ENCODE peak calls at places on chromosomes 5 and 9, in six cellular contexts. One of them, this sample, is unnamed.

GRCh38 chr5:4050203-4050602 is 454.6 kb downstream of the IRX1 start:
- DNase-seq in activated naive CD8-positive, alpha-beta T cell treated with anti-CD3 and anti-CD28 coated beads for 36 hours: no peak
- DNase-seq in A549: no peak
- DNase-seq in EL: no peak
- DNase-seq in iPS-NIHi11: no peak
- DNase-seq in SHP77: no peak
- DNase-seq in this sample: no peak

GRCh38 chr9:121604242-121604641 is 47.2 kb upstream of the DAB2IP start:
- DNase-seq in activated naive CD8-positive, alpha-beta T cell treated with anti-CD3 and anti-CD28 coated beads for 36 hours: no peak
- DNase-seq in A549: no peak
- DNase-seq in EL: peak; percentile 18
- DNase-seq in iPS-NIHi11: peak; percentile 29
- DNase-seq in SHP77: no peak
- DNase-seq in this sample: no peak

GRCh38 chr5:149549461-149550266 is 1.6 kb downstream of the CSNK1A1 start:
- DNase-seq in activated naive CD8-positive, alpha-beta T cell treated with anti-CD3 and anti-CD28 coated beads for 36 hours: peak; percentile 32
- DNase-seq in A549: peak; percentile 55
- DNase-seq in EL: peak; percentile 59
- DNase-seq in iPS-NIHi11: peak; percentile 21
- DNase-seq in SHP77: peak; percentile 53
- DNase-seq in this sample: peak; percentile 54

GRCh38 chr5:180807654-180808414 is 5.2 kb upstream of the MGAT1 start:
- DNase-seq in activated naive CD8-positive, alpha-beta T cell treated with anti-CD3 and anti-CD28 coated beads for 36 hours: no peak
- DNase-seq in A549: no peak
- DNase-seq in EL: no peak
- DNase-seq in iPS-NIHi11: no peak
- DNase-seq in SHP77: no peak
- DNase-seq in this sample: peak; percentile 47

GRCh38 chr5:93926831-93927600 is 185.6 kb upstream of the POU5F2 start:
- DNase-seq in activated naive CD8-positive, alpha-beta T cell treated with anti-CD3 and anti-CD28 coated beads for 36 hours: no peak
- DNase-seq in A549: no peak
- DNase-seq in EL: peak; percentile 25
- DNase-seq in iPS-NIHi11: peak; percentile 10
- DNase-seq in SHP77: no peak
- DNase-seq in this sample: peak; percentile 19

GRCh38 chr5:14110680-14111079 is 32.5 kb upstream of the TRIO start:
- DNase-seq in activated naive CD8-positive, alpha-beta T cell treated with anti-CD3 and anti-CD28 coated beads for 36 hours: no peak
- DNase-seq in A549: peak; percentile 23
- DNase-seq in EL: peak; percentile 89
- DNase-seq in iPS-NIHi11: no peak
- DNase-seq in SHP77: no peak
- DNase-seq in this sample: peak; percentile 70

GRCh38 chr5:146290318-146290717 is 48.3 kb upstream of the POU4F3 start:
- DNase-seq in activated naive CD8-positive, alpha-beta T cell treated with anti-CD3 and anti-CD28 coated beads for 36 hours: no peak
- DNase-seq in A549: peak; percentile 5
- DNase-seq in EL: no peak
- DNase-seq in iPS-NIHi11: no peak
- DNase-seq in SHP77: no peak
- DNase-seq in this sample: peak; percentile 24

GRCh38 chr9:91847576-91847975 is 102.5 kb downstream of the ROR2 start:
- DNase-seq in activated naive CD8-positive, alpha-beta T cell treated with anti-CD3 and anti-CD28 coated beads for 36 hours: no peak
- DNase-seq in A549: no peak
- DNase-seq in EL: peak; percentile 22
- DNase-seq in iPS-NIHi11: no peak
- DNase-seq in SHP77: no peak
- DNase-seq in this sample: peak; percentile 71

GRCh38 chr9:83178717-83179116 is 115.8 kb upstream of the RASEF start:
- DNase-seq in activated naive CD8-positive, alpha-beta T cell treated with anti-CD3 and anti-CD28 coated beads for 36 hours: no peak
- DNase-seq in A549: no peak
- DNase-seq in EL: no peak
- DNase-seq in iPS-NIHi11: no peak
- DNase-seq in SHP77: no peak
- DNase-seq in this sample: no peak

GRCh38 chr9:136646827-136647711 is 15.6 kb upstream of the EGFL7 start:
- DNase-seq in activated naive CD8-positive, alpha-beta T cell treated with anti-CD3 and anti-CD28 coated beads for 36 hours: no peak
- DNase-seq in A549: no peak
- DNase-seq in EL: no peak
- DNase-seq in iPS-NIHi11: no peak
- DNase-seq in SHP77: no peak
- DNase-seq in this sample: no peak

GRCh38 chr9:32161209-32161608 is 223.2 kb upstream of the ACO1 start:
- DNase-seq in activated naive CD8-positive, alpha-beta T cell treated with anti-CD3 and anti-CD28 coated beads for 36 hours: no peak
- DNase-seq in A549: no peak
- DNase-seq in EL: no peak
- DNase-seq in iPS-NIHi11: no peak
- DNase-seq in SHP77: no peak
- DNase-seq in this sample: no peak

GRCh38 chr9:75483636-75484035 is 395.3 kb downstream of the OSTF1 start:
- DNase-seq in activated naive CD8-positive, alpha-beta T cell treated with anti-CD3 and anti-CD28 coated beads for 36 hours: no peak
- DNase-seq in A549: no peak
- DNase-seq in EL: no peak
- DNase-seq in iPS-NIHi11: no peak
- DNase-seq in SHP77: no peak
- DNase-seq in this sample: no peak

GRCh38 chr5:168288349-168289245 is 2.8 kb upstream of the WWC1 start:
- DNase-seq in activated naive CD8-positive, alpha-beta T cell treated with anti-CD3 and anti-CD28 coated beads for 36 hours: no peak
- DNase-seq in A549: peak; percentile 55
- DNase-seq in EL: no peak
- DNase-seq in iPS-NIHi11: peak; percentile 40
- DNase-seq in SHP77: no peak
- DNase-seq in this sample: no peak

GRCh38 chr5:103035701-103036100 is 84.2 kb downstream of the GIN1 start:
- DNase-seq in activated naive CD8-positive, alpha-beta T cell treated with anti-CD3 and anti-CD28 coated beads for 36 hours: no peak
- DNase-seq in A549: no peak
- DNase-seq in EL: no peak
- DNase-seq in iPS-NIHi11: no peak
- DNase-seq in SHP77: no peak
- DNase-seq in this sample: no peak

GRCh38 chr9:129685933-129686259 is 20.4 kb downstream of the PRRX2 start:
- DNase-seq in activated naive CD8-positive, alpha-beta T cell treated with anti-CD3 and anti-CD28 coated beads for 36 hours: no peak
- DNase-seq in A549: no peak
- DNase-seq in EL: no peak
- DNase-seq in iPS-NIHi11: no peak
- DNase-seq in SHP77: no peak
- DNase-seq in this sample: no peak

GRCh38 chr5:149747141-149747832 is 17.2 kb downstream of the PPARGC1B start:
- DNase-seq in activated naive CD8-positive, alpha-beta T cell treated with anti-CD3 and anti-CD28 coated beads for 36 hours: no peak
- DNase-seq in A549: peak; percentile 35
- DNase-seq in EL: no peak
- DNase-seq in iPS-NIHi11: peak; percentile 65
- DNase-seq in SHP77: no peak
- DNase-seq in this sample: no peak

GRCh38 chr5:16392718-16393117 is 72.9 kb downstream of the ZNF622 start:
- DNase-seq in activated naive CD8-positive, alpha-beta T cell treated with anti-CD3 and anti-CD28 coated beads for 36 hours: no peak
- DNase-seq in A549: no peak
- DNase-seq in EL: peak; percentile 20
- DNase-seq in iPS-NIHi11: no peak
- DNase-seq in SHP77: no peak
- DNase-seq in this sample: no peak

GRCh38 chr5:59540366-59540765 is 353.2 kb downstream of the PDE4D start:
- DNase-seq in activated naive CD8-positive, alpha-beta T cell treated with anti-CD3 and anti-CD28 coated beads for 36 hours: no peak
- DNase-seq in A549: no peak
- DNase-seq in EL: no peak
- DNase-seq in iPS-NIHi11: peak; percentile 18
- DNase-seq in SHP77: no peak
- DNase-seq in this sample: no peak

GRCh38 chr5:35857606-35858205 is 1.0 kb downstream of the IL7R start:
- DNase-seq in activated naive CD8-positive, alpha-beta T cell treated with anti-CD3 and anti-CD28 coated beads for 36 hours: no peak
- DNase-seq in A549: no peak
- DNase-seq in EL: peak; percentile 93
- DNase-seq in iPS-NIHi11: no peak
- DNase-seq in SHP77: no peak
- DNase-seq in this sample: peak; percentile 60

GRCh38 chr9:33198163-33198562 is 31.0 kb upstream of the B4GALT1 start:
- DNase-seq in activated naive CD8-positive, alpha-beta T cell treated with anti-CD3 and anti-CD28 coated beads for 36 hours: no peak
- DNase-seq in A549: no peak
- DNase-seq in EL: no peak
- DNase-seq in iPS-NIHi11: no peak
- DNase-seq in SHP77: no peak
- DNase-seq in this sample: no peak

GRCh38 chr9:121649476-121650219 is 1.8 kb upstream of the DAB2IP start:
- DNase-seq in activated naive CD8-positive, alpha-beta T cell treated with anti-CD3 and anti-CD28 coated beads for 36 hours: no peak
- DNase-seq in A549: no peak
- DNase-seq in EL: no peak
- DNase-seq in iPS-NIHi11: no peak
- DNase-seq in SHP77: no peak
- DNase-seq in this sample: no peak

GRCh38 chr9:84330246-84330645 is 10.3 kb downstream of the SLC28A3 start:
- DNase-seq in activated naive CD8-positive, alpha-beta T cell treated with anti-CD3 and anti-CD28 coated beads for 36 hours: no peak
- DNase-seq in A549: no peak
- DNase-seq in EL: no peak
- DNase-seq in iPS-NIHi11: no peak
- DNase-seq in SHP77: no peak
- DNase-seq in this sample: no peak

GRCh38 chr5:27308151-27308550 is 269.8 kb upstream of the CDH9 start:
- DNase-seq in activated naive CD8-positive, alpha-beta T cell treated with anti-CD3 and anti-CD28 coated beads for 36 hours: no peak
- DNase-seq in A549: no peak
- DNase-seq in EL: peak; percentile 12
- DNase-seq in iPS-NIHi11: no peak
- DNase-seq in SHP77: no peak
- DNase-seq in this sample: peak; percentile 39

GRCh38 chr9:120617637-120617979 is 37.6 kb upstream of the CDK5RAP2 start:
- DNase-seq in activated naive CD8-positive, alpha-beta T cell treated with anti-CD3 and anti-CD28 coated beads for 36 hours: no peak
- DNase-seq in A549: no peak
- DNase-seq in EL: peak; percentile 23
- DNase-seq in iPS-NIHi11: no peak
- DNase-seq in SHP77: no peak
- DNase-seq in this sample: no peak

GRCh38 chr9:98488578-98489312 is 220.0 kb downstream of the GABBR2 start:
- DNase-seq in activated naive CD8-positive, alpha-beta T cell treated with anti-CD3 and anti-CD28 coated beads for 36 hours: no peak
- DNase-seq in A549: peak; percentile 38
- DNase-seq in EL: peak; percentile 98
- DNase-seq in iPS-NIHi11: peak; percentile 33
- DNase-seq in SHP77: no peak
- DNase-seq in this sample: peak; percentile 95

GRCh38 chr5:160507181-160507811 is 85.6 kb downstream of the PTTG1 start:
- DNase-seq in activated naive CD8-positive, alpha-beta T cell treated with anti-CD3 and anti-CD28 coated beads for 36 hours: peak; percentile 12
- DNase-seq in A549: no peak
- DNase-seq in EL: peak; percentile 69
- DNase-seq in iPS-NIHi11: no peak
- DNase-seq in SHP77: no peak
- DNase-seq in this sample: peak; percentile 76

GRCh38 chr5:147055304-147055826 is 176.8 kb upstream of the PPP2R2B start:
- DNase-seq in activated naive CD8-positive, alpha-beta T cell treated with anti-CD3 and anti-CD28 coated beads for 36 hours: no peak
- DNase-seq in A549: no peak
- DNase-seq in EL: no peak
- DNase-seq in iPS-NIHi11: no peak
- DNase-seq in SHP77: no peak
- DNase-seq in this sample: no peak

GRCh38 chr9:137606005-137606601 is 617 bp downstream of the ARRDC1 start:
- DNase-seq in activated naive CD8-positive, alpha-beta T cell treated with anti-CD3 and anti-CD28 coated beads for 36 hours: peak; percentile 52
- DNase-seq in A549: no peak
- DNase-seq in EL: no peak
- DNase-seq in iPS-NIHi11: peak; percentile 54
- DNase-seq in SHP77: peak; percentile 37
- DNase-seq in this sample: no peak

GRCh38 chr5:68534131-68534940 is 318.8 kb downstream of the PIK3R1 start:
- DNase-seq in activated naive CD8-positive, alpha-beta T cell treated with anti-CD3 and anti-CD28 coated beads for 36 hours: no peak
- DNase-seq in A549: no peak
- DNase-seq in EL: peak; percentile 31
- DNase-seq in iPS-NIHi11: peak; percentile 21
- DNase-seq in SHP77: peak; percentile 12
- DNase-seq in this sample: peak; percentile 30

GRCh38 chr5:77560677-77561263 is 68.7 kb upstream of the WDR41 start:
- DNase-seq in activated naive CD8-positive, alpha-beta T cell treated with anti-CD3 and anti-CD28 coated beads for 36 hours: no peak
- DNase-seq in A549: peak; percentile 60
- DNase-seq in EL: peak; percentile 41
- DNase-seq in iPS-NIHi11: peak; percentile 59
- DNase-seq in SHP77: peak; percentile 39
- DNase-seq in this sample: peak; percentile 77

GRCh38 chr5:136062563-136063274 is 33.9 kb downstream of the TGFBI start:
- DNase-seq in activated naive CD8-positive, alpha-beta T cell treated with anti-CD3 and anti-CD28 coated beads for 36 hours: no peak
- DNase-seq in A549: peak; percentile 71
- DNase-seq in EL: peak; percentile 39
- DNase-seq in iPS-NIHi11: peak; percentile 55
- DNase-seq in SHP77: peak; percentile 56
- DNase-seq in this sample: peak; percentile 70

GRCh38 chr9:77523891-77524290 is 124.2 kb downstream of the GNA14 start:
- DNase-seq in activated naive CD8-positive, alpha-beta T cell treated with anti-CD3 and anti-CD28 coated beads for 36 hours: no peak
- DNase-seq in A549: peak; percentile 36
- DNase-seq in EL: no peak
- DNase-seq in iPS-NIHi11: no peak
- DNase-seq in SHP77: no peak
- DNase-seq in this sample: no peak

GRCh38 chr5:82068723-82069122 is 96.9 kb downstream of the ATG10 start:
- DNase-seq in activated naive CD8-positive, alpha-beta T cell treated with anti-CD3 and anti-CD28 coated beads for 36 hours: no peak
- DNase-seq in A549: no peak
- DNase-seq in EL: no peak
- DNase-seq in iPS-NIHi11: no peak
- DNase-seq in SHP77: no peak
- DNase-seq in this sample: peak; percentile 15

GRCh38 chr5:51389326-51389581 is 6.0 kb downstream of the ISL1 start:
- DNase-seq in activated naive CD8-positive, alpha-beta T cell treated with anti-CD3 and anti-CD28 coated beads for 36 hours: no peak
- DNase-seq in A549: no peak
- DNase-seq in EL: no peak
- DNase-seq in iPS-NIHi11: no peak
- DNase-seq in SHP77: no peak
- DNase-seq in this sample: no peak

GRCh38 chr9:111297061-111297824 is 32.8 kb downstream of the OR2K2 start:
- DNase-seq in activated naive CD8-positive, alpha-beta T cell treated with anti-CD3 and anti-CD28 coated beads for 36 hours: no peak
- DNase-seq in A549: no peak
- DNase-seq in EL: peak; percentile 56
- DNase-seq in iPS-NIHi11: no peak
- DNase-seq in SHP77: no peak
- DNase-seq in this sample: peak; percentile 59

GRCh38 chr9:98375138-98375726 is 119.8 kb upstream of the TBC1D2 start:
- DNase-seq in activated naive CD8-positive, alpha-beta T cell treated with anti-CD3 and anti-CD28 coated beads for 36 hours: no peak
- DNase-seq in A549: peak; percentile 53
- DNase-seq in EL: peak; percentile 91
- DNase-seq in iPS-NIHi11: no peak
- DNase-seq in SHP77: no peak
- DNase-seq in this sample: peak; percentile 25